ENCODE peak calls at places on chromosomes 6 and 20, in four cellular contexts. One of them, this sample, is unnamed. For H3K4me1, the result is how much of the 10 kb centered on the place peaks cover.

GRCh38 chr6:19427548-19427947 is 409.6 kb upstream of the ID4 start:
- DNase-seq in adrenal gland: no peak
- DNase-seq in colonic mucosa: no peak
- DNase-seq in astrocyte: no peak
- DNase-seq in this sample: no peak

GRCh38 chr20:52975024-52975732 is 3.0 kb downstream of the TSHZ2 start:
- DNase-seq in adrenal gland: peak
- DNase-seq in colonic mucosa: no peak
- DNase-seq in astrocyte: peak
- DNase-seq in this sample: no peak

GRCh38 chr6:125791151-125791819 is 525 bp downstream of the NCOA7 start:
- DNase-seq in adrenal gland: peak
- DNase-seq in colonic mucosa: peak
- DNase-seq in astrocyte: peak
- DNase-seq in this sample: no peak

GRCh38 chr6:49409951-49410542 is 53.0 kb downstream of the MMUT start:
- DNase-seq in adrenal gland: peak
- DNase-seq in colonic mucosa: peak
- DNase-seq in astrocyte: peak
- DNase-seq in this sample: peak

GRCh38 chr20:50120935-50121693 is 8.2 kb upstream of the UBE2V1 start:
- DNase-seq in adrenal gland: peak
- DNase-seq in colonic mucosa: peak
- DNase-seq in astrocyte: no peak
- DNase-seq in this sample: peak

GRCh38 chr6:149964243-149965190 is 774 bp downstream of the ULBP1 start:
- DNase-seq in adrenal gland: no peak
- DNase-seq in colonic mucosa: peak
- DNase-seq in astrocyte: peak
- DNase-seq in this sample: peak

GRCh38 chr6:168417158-168417557 is 23.8 kb upstream of the SMOC2 start:
- DNase-seq in adrenal gland: no peak
- DNase-seq in colonic mucosa: peak
- DNase-seq in astrocyte: no peak
- DNase-seq in this sample: no peak

GRCh38 chr20:56380375-56380774 is 11.6 kb downstream of the AURKA start:
- DNase-seq in adrenal gland: no peak
- DNase-seq in colonic mucosa: no peak
- DNase-seq in astrocyte: peak
- DNase-seq in this sample: no peak

GRCh38 chr6:84921891-84922290 is 157.5 kb upstream of the TBX18 start:
- DNase-seq in adrenal gland: no peak
- DNase-seq in colonic mucosa: no peak
- DNase-seq in astrocyte: no peak
- DNase-seq in this sample: no peak

GRCh38 chr6:166691199-166691598 is 64.1 kb upstream of the RPS6KA2 start:
- DNase-seq in adrenal gland: peak
- DNase-seq in colonic mucosa: no peak
- DNase-seq in astrocyte: peak
- DNase-seq in this sample: peak

GRCh38 chr6:33384581-33385020 is 7.0 kb upstream of the KIFC1 start:
- DNase-seq in adrenal gland: no peak
- DNase-seq in colonic mucosa: no peak
- DNase-seq in astrocyte: peak
- DNase-seq in this sample: no peak

GRCh38 chr20:25039697-25040437 is 18.1 kb downstream of the ACSS1 start:
- DNase-seq in adrenal gland: peak
- DNase-seq in colonic mucosa: peak
- DNase-seq in astrocyte: peak
- DNase-seq in this sample: no peak

GRCh38 chr6:34025851-34026250 is 120.0 kb downstream of the GRM4 start:
- DNase-seq in adrenal gland: no peak
- DNase-seq in colonic mucosa: no peak
- DNase-seq in astrocyte: no peak
- DNase-seq in this sample: no peak

GRCh38 chr20:16505894-16506293 is 67.4 kb downstream of the KIF16B start:
- DNase-seq in adrenal gland: no peak
- DNase-seq in colonic mucosa: no peak
- DNase-seq in astrocyte: no peak
- DNase-seq in this sample: no peak

GRCh38 chr6:115969207-115969929 is 91.3 kb downstream of the FRK start:
- DNase-seq in adrenal gland: peak
- DNase-seq in colonic mucosa: no peak
- DNase-seq in astrocyte: no peak
- DNase-seq in this sample: no peak

GRCh38 chr6:161169690-161170089 is 104.2 kb downstream of the AGPAT4 start:
- DNase-seq in adrenal gland: peak
- DNase-seq in colonic mucosa: no peak
- DNase-seq in astrocyte: peak
- DNase-seq in this sample: peak

GRCh38 chr6:43629104-43629504 is at the start of gene GTPBP2:
- DNase-seq in adrenal gland: peak
- DNase-seq in colonic mucosa: peak
- DNase-seq in astrocyte: peak
- DNase-seq in this sample: peak

GRCh38 chr20:63947638-63948456 is 8.4 kb downstream of the UCKL1 start:
- DNase-seq in adrenal gland: no peak
- DNase-seq in colonic mucosa: no peak
- DNase-seq in astrocyte: no peak
- DNase-seq in this sample: no peak

GRCh38 chr20:10508468-10509251 is 73.6 kb downstream of the SLX4IP start:
- DNase-seq in adrenal gland: peak
- DNase-seq in colonic mucosa: no peak
- DNase-seq in astrocyte: peak
- DNase-seq in this sample: no peak

GRCh38 chr6:100618349-100618671 is 153.6 kb upstream of the SIM1 start:
- DNase-seq in adrenal gland: no peak
- DNase-seq in colonic mucosa: no peak
- DNase-seq in astrocyte: no peak
- DNase-seq in this sample: no peak

GRCh38 chr6:40888456-40888990 is 150.5 kb downstream of the UNC5CL start:
- DNase-seq in adrenal gland: no peak
- DNase-seq in colonic mucosa: no peak
- DNase-seq in astrocyte: no peak
- DNase-seq in this sample: no peak

GRCh38 chr6:43869792-43870659 is 100.0 kb downstream of the VEGFA start:
- DNase-seq in adrenal gland: no peak
- DNase-seq in colonic mucosa: no peak
- DNase-seq in astrocyte: no peak
- DNase-seq in this sample: no peak

GRCh38 chr20:9024996-9025395 is 43.9 kb upstream of the PLCB4 start:
- DNase-seq in adrenal gland: no peak
- DNase-seq in colonic mucosa: no peak
- DNase-seq in astrocyte: no peak
- DNase-seq in this sample: no peak

GRCh38 chr6:116881236-116881635 is 4.2 kb downstream of the RFX6 start:
- DNase-seq in adrenal gland: no peak
- DNase-seq in colonic mucosa: no peak
- DNase-seq in astrocyte: no peak
- DNase-seq in this sample: peak

GRCh38 chr6:168440520-168441433 is at the start of gene SMOC2:
- DNase-seq in adrenal gland: no peak
- DNase-seq in colonic mucosa: peak
- DNase-seq in astrocyte: no peak
- DNase-seq in this sample: no peak

GRCh38 chr6:13406051-13406477 is 77.7 kb upstream of the TBC1D7 start:
- DNase-seq in adrenal gland: no peak
- DNase-seq in colonic mucosa: no peak
- DNase-seq in astrocyte: no peak
- DNase-seq in this sample: no peak

GRCh38 chr6:139109558-139109957 is 25.3 kb upstream of the HECA start:
- DNase-seq in adrenal gland: no peak
- DNase-seq in colonic mucosa: no peak
- DNase-seq in astrocyte: no peak
- DNase-seq in this sample: no peak

GRCh38 chr6:43995137-43995536 is 132.1 kb downstream of the MRPL14 start:
- DNase-seq in adrenal gland: no peak
- DNase-seq in colonic mucosa: no peak
- DNase-seq in astrocyte: no peak
- DNase-seq in this sample: no peak

GRCh38 chr6:150667977-150668716 is 68.5 kb downstream of the PLEKHG1 start:
- DNase-seq in adrenal gland: peak
- DNase-seq in colonic mucosa: peak
- DNase-seq in astrocyte: peak
- DNase-seq in this sample: peak

GRCh38 chr20:12201289-12201991 is 283.7 kb downstream of the BTBD3 start:
- DNase-seq in adrenal gland: no peak
- DNase-seq in colonic mucosa: no peak
- DNase-seq in astrocyte: no peak
- DNase-seq in this sample: peak

GRCh38 chr6:33803571-33804053 is at the start of gene MLN:
- DNase-seq in adrenal gland: no peak
- DNase-seq in colonic mucosa: no peak
- DNase-seq in astrocyte: no peak
- DNase-seq in this sample: no peak

DNA sequence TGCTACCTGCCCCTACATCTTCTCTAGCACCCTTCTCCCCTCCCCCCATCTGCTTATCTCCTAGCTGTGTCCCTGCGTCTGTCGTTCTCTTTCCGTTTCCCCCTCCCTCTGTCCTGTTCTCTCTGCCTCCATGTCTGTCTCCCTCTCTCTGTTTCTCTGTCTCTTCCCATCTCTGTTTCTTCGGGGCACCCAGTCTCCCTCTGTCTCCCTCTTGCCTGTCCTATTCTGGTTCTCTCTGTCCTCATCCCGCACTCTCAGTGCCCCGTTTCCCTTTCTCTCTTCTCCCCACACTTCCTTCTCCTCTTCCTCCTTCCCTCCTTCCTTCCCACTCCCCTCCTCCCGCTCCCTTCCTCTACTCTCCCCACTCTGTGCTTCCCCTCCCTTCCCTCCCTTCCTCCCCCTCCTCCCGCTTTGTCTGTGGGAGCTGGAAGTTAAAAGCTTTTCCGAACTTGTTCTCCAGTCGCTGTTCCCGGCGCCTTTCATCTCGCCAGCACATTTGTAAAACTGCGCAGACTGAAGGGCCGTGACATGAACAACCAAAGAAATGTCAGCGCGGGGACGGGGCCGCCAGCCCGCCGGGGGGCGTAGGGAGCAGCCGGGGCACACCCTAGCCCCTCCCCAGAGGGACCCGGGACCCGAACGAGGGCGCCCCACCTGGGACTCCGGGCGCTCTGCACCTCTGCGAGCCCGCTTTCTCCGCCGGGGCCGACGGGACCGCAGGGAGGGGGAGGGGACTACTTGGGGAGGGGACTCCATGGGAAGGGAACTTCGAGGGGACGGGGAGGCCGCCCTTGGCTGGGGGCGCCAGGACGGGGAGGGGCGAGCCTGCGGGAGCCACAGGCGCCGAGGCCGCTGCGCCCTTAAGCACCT is 4.0 kb upstream of the CDH22 start:
- DNase-seq in adrenal gland: no peak
- DNase-seq in colonic mucosa: no peak
- DNase-seq in astrocyte: no peak
- DNase-seq in this sample: no peak
- H3K4me1 ChIP-seq in adrenal gland: under half
- H3K4me1 ChIP-seq in colonic mucosa: under half
- H3K4me1 ChIP-seq in astrocyte: under half
- H3K4me1 ChIP-seq in this sample: under half

GRCh38 chr20:41171736-41172295 is 34.5 kb downstream of the PLCG1 start:
- DNase-seq in adrenal gland: no peak
- DNase-seq in colonic mucosa: peak
- DNase-seq in astrocyte: no peak
- DNase-seq in this sample: no peak
- H3K4me1 ChIP-seq in adrenal gland: under half
- H3K4me1 ChIP-seq in colonic mucosa: under half
- H3K4me1 ChIP-seq in astrocyte: under half
- H3K4me1 ChIP-seq in this sample: under half

DNA sequence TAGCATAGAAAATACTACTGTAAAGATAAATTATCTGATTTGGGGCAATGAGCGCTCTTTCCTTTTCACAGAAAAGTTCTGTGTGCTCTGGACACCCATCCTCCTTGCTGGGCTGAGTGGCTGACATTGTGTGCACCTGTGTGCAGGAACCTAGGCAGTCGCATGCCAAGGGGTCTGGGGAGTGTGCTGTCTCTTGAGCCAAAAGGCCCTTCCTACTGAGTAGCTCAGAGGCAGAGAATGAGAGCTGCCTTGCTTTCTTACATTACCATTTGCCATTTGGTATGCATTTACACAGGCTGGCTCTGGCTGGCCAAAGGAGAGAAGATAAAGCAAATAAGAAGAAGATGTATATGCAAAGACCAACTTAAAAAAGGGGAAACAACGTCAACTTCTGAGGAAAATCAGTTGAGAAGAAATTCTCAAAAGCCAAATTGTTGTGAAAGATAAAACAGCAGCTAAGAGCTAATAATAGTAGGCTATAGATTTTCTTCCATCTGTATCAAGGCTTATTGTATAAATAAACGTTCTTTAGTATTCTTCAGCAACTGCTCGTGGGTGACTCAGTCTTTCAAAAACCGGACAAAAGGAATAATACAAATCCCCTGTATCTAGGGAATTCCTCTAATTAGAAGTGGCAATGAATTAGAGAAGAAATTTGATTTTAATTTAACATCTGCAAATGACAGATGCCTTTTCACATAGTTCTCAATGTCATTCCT is 121.9 kb downstream of the INSM1 start:
- DNase-seq in adrenal gland: no peak
- DNase-seq in colonic mucosa: no peak
- DNase-seq in astrocyte: no peak
- DNase-seq in this sample: no peak
- H3K4me1 ChIP-seq in adrenal gland: under half
- H3K4me1 ChIP-seq in colonic mucosa: under half
- H3K4me1 ChIP-seq in astrocyte: under half
- H3K4me1 ChIP-seq in this sample: under half

GRCh38 chr20:58131581-58132142 is 96.8 kb downstream of the ANKRD60 start:
- DNase-seq in adrenal gland: no peak
- DNase-seq in colonic mucosa: no peak
- DNase-seq in astrocyte: peak
- DNase-seq in this sample: peak
- H3K4me1 ChIP-seq in adrenal gland: under half
- H3K4me1 ChIP-seq in colonic mucosa: under half
- H3K4me1 ChIP-seq in astrocyte: half or more
- H3K4me1 ChIP-seq in this sample: under half